ENCODE peak calls at places on chromosomes 13 and 19, in five cellular contexts. K is lung, H is IMR-90, A is stomach, P is left ventricle myocardium inferior. L is an unnamed sample.

GRCh38 chr13:88601949-88602348 is 930.8 kb downstream of the SLITRK5 start:
- DNase-seq in K (no peak), H (no peak), A (no peak), P (no peak), L (peak; percentile 4)

GRCh38 chr13:74596691-74597090 is 462.5 kb upstream of the KLF12 start:
- DNase-seq in K (no peak), H (no peak), A (no peak), P (no peak), L (no peak)

GRCh38 chr19:52527954-52528326 is 472 bp downstream of the ZNF808 start:
- DNase-seq in K (no peak), H (no peak), A (no peak), P (no peak), L (no peak)

GRCh38 chr13:97391201-97391600 is 42.8 kb upstream of the RAP2A start:
- DNase-seq in K (no peak), H (peak; percentile 50), A (no peak), P (no peak), L (no peak)

GRCh38 chr19:18612772-18613588 is at the start of gene TMEM59L:
- DNase-seq in K (no peak), H (no peak), A (no peak), P (no peak), L (no peak)

GRCh38 chr19:41753159-41753558 is 2.2 kb upstream of the CEACAM6 start:
- DNase-seq in K (peak; percentile 81), H (no peak), A (peak; percentile 78), P (peak; percentile 35), L (no peak)

GRCh38 chr13:72004975-72005374 is 138.0 kb upstream of the DACH1 start:
- DNase-seq in K (no peak), H (no peak), A (no peak), P (no peak), L (no peak)

GRCh38 chr19:21084343-21084742 is 2.3 kb downstream of the ZNF714 start:
- DNase-seq in K (no peak), H (peak; percentile 79), A (no peak), P (no peak), L (no peak)

GRCh38 chr19:40612831-40613668 is 11.9 kb downstream of the LTBP4 start:
- DNase-seq in K (peak; percentile 78), H (no peak), A (peak; percentile 72), P (no peak), L (no peak)

GRCh38 chr13:85277753-85278152 is 521.5 kb downstream of the SLITRK6 start:
- DNase-seq in K (no peak), H (peak; percentile 21), A (no peak), P (no peak), L (no peak)

GRCh38 chr13:44904982-44905381 is 84.3 kb downstream of the NUFIP1 start:
- DNase-seq in K (peak; percentile 38), H (peak; percentile 97), A (peak; percentile 52), P (peak; percentile 40), L (peak; percentile 38)

GRCh38 chr13:41925014-41925413 is 35.9 kb downstream of the VWA8 start:
- DNase-seq in K (no peak), H (no peak), A (no peak), P (no peak), L (no peak)

GRCh38 chr19:15062036-15062435 is 12.8 kb downstream of the CASP14 start:
- DNase-seq in K (no peak), H (no peak), A (no peak), P (no peak), L (no peak)

GRCh38 chr13:79541426-79542049 is 60.6 kb downstream of the NDFIP2 start:
- DNase-seq in K (no peak), H (peak; percentile 73), A (no peak), P (no peak), L (peak; percentile 37)

GRCh38 chr13:69935043-69935442 is 172.6 kb upstream of the ATXN8OS start:
- DNase-seq in K (no peak), H (no peak), A (no peak), P (no peak), L (no peak)

GRCh38 chr19:52336976-52337375 is 933 bp downstream of the ZNF610 start:
- DNase-seq in K (no peak), H (peak; percentile 27), A (no peak), P (no peak), L (no peak)

GRCh38 chr13:79772811-79773210 is 291.9 kb downstream of the NDFIP2 start:
- DNase-seq in K (no peak), H (no peak), A (no peak), P (no peak), L (no peak)

GRCh38 chr13:41130356-41130755 is 2.2 kb downstream of the KBTBD6 start:
- DNase-seq in K (no peak), H (peak; percentile 37), A (no peak), P (no peak), L (no peak)

GRCh38 chr13:65133094-65133493 is 2097.0 kb downstream of the PCDH9 start:
- DNase-seq in K (no peak), H (no peak), A (no peak), P (no peak), L (no peak)

GRCh38 chr19:14425696-14426138 is 6.6 kb upstream of the DDX39A start:
- DNase-seq in K (no peak), H (peak; percentile 91), A (no peak), P (no peak), L (no peak)

GRCh38 chr13:35953537-35954206 is 177.5 kb downstream of the DCLK1 start:
- DNase-seq in K (peak; percentile 60), H (peak; percentile 94), A (peak; percentile 38), P (peak; percentile 73), L (peak; percentile 94)

GRCh38 chr13:31956944-31957644 is 74.5 kb upstream of the FRY start:
- DNase-seq in K (no peak), H (peak; percentile 65), A (no peak), P (no peak), L (no peak)

GRCh38 chr19:20333508-20333907 is 166.5 kb downstream of the ZNF486 start:
- DNase-seq in K (no peak), H (no peak), A (no peak), P (no peak), L (no peak)

GRCh38 chr19:55579766-55580621 is 654 bp downstream of the ZNF579 start:
- DNase-seq in K (no peak), H (peak; percentile 41), A (no peak), P (no peak), L (no peak)

GRCh38 chr19:4077800-4078683 is 11.3 kb upstream of the ZBTB7A start:
- DNase-seq in K (no peak), H (no peak), A (peak; percentile 63), P (peak; percentile 87), L (no peak)
- H3K4me3 ChIP-seq in K (peak overlapping the region; percentile 41), H (peak overlapping the region; percentile 51), A (peak overlapping the region; percentile 54), P (peak overlapping the region; percentile 61), L (no peak overlapping the region)

GRCh38 chr19:16423891-16424290 is 47.9 kb downstream of the EPS15L1 start:
- DNase-seq in K (no peak), H (no peak), A (no peak), P (no peak), L (no peak)

GRCh38 chr19:16419671-16420394 is 51.9 kb downstream of the EPS15L1 start:
- DNase-seq in K (no peak), H (no peak), A (no peak), P (no peak), L (no peak)

GRCh38 chr19:16420781-16421386 is 50.9 kb downstream of the EPS15L1 start:
- DNase-seq in K (no peak), H (no peak), A (no peak), P (peak; percentile 77), L (no peak)

GRCh38 chr19:16425019-16425418 is 46.8 kb downstream of the EPS15L1 start:
- DNase-seq in K (no peak), H (no peak), A (no peak), P (no peak), L (no peak)

DNA sequence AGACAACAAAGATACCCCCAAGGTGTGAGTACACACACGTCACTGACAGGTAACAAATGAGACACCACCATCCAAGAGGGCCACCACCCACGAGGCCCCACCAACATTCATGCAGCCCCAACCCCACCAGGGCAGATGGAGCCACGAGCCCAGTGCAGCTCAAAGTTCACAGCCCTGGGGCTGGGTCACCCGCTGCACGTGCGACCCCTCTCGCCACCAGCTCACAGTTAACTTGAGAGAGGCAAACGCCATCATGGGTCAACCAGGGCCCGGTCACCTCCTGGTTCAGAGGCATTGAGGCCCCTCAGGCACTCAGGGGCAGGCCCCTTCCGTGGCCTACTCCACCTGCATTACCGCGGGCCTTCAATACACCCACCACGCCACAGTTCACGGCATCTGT is 49.8 kb downstream of the EPS15L1 start:
- DNase-seq in K (no peak), H (no peak), A (no peak), P (no peak), L (no peak)
- TF ChIP-seq CTCF in K (no peak), H (no peak), A (no peak), P (no peak), L (no peak)

GRCh38 chr19:46410205-46411087 is 2.9 kb downstream of the CCDC8 start:
- DNase-seq in K (no peak), H (no peak), A (no peak), P (no peak), L (no peak)

GRCh38 chr19:46412034-46412982 is 1.1 kb downstream of the CCDC8 start:
- DNase-seq in K (no peak), H (no peak), A (no peak), P (no peak), L (no peak)

GRCh38 chr19:46413262-46414031 is at the start of gene CCDC8:
- DNase-seq in K (peak; percentile 77), H (peak; percentile 92), A (no peak), P (peak; percentile 89), L (no peak)

GRCh38 chr19:46411088-46412033 is 2.0 kb downstream of the CCDC8 start:
- DNase-seq in K (no peak), H (no peak), A (no peak), P (no peak), L (no peak)

GRCh38 chr19:46412983-46413261 is 442 bp downstream of the CCDC8 start:
- DNase-seq in K (no peak), H (no peak), A (no peak), P (no peak), L (no peak)
- H3K4me3 ChIP-seq in K (peak overlapping the region; percentile 10), H (peak overlapping the region; percentile 57), A (peak overlapping the region; percentile 44), P (peak overlapping the region; percentile 73), L (no peak overlapping the region)

GRCh38 chr19:29260477-29261317 is 47.7 kb upstream of the UQCRFS1 start:
- DNase-seq in K (no peak), H (peak; percentile 4), A (no peak), P (no peak), L (no peak)
- TF ChIP-seq CTCF in K (no peak), H (peak; percentile 33), A (no peak), P (peak; percentile 34), L (peak; percentile 79)

GRCh38 chr13:25775275-25775674 is 276.5 kb downstream of the SHISA2 start:
- DNase-seq in K (no peak), H (no peak), A (no peak), P (no peak), L (no peak)
- H3K4me3 ChIP-seq in K (no peak overlapping the region), H (no peak overlapping the region), A (no peak overlapping the region), P (no peak overlapping the region), L (no peak overlapping the region)

GRCh38 chr19:17285415-17286135 is 3.9 kb downstream of the ANKLE1 start:
- DNase-seq in K (no peak), H (no peak), A (no peak), P (no peak), L (no peak)
- TF ChIP-seq CTCF in K (no peak), H (no peak), A (no peak), P (no peak), L (no peak)

GRCh38 chr19:5339470-5339949 is 1.1 kb downstream of the PTPRS start:
- DNase-seq in K (no peak), H (no peak), A (no peak), P (no peak), L (no peak)
- H3K4me3 ChIP-seq in K (no peak overlapping the region), H (peak overlapping the region; percentile 78), A (peak overlapping the region; percentile 66), P (peak overlapping the region; percentile 71), L (peak overlapping the region; percentile 79)